ENCODE peak calls at places on chromosomes 11 and 22, in four cellular contexts. L is stromal cell of bone marrow; G is activated CD4-positive, alpha-beta T cell treated with anti-CD3 and anti-CD28 coated beads, Interleukin-2, amount 50 U/mL, for 1 hour; X is stimulated activated CD4-positive, alpha-beta T cell treated with anti-CD3 and anti-CD28 coated beads, Interleukin-15, amount 100 ng/mL, for 1 hour. S is an unnamed sample.

GRCh38 chr11:11125618-11126017 is 227.4 kb downstream of the CSNK2A3 start:
- DNase-seq in L (no peak), G (no peak), X (no peak), S (no peak)

GRCh38 chr11:60214386-60214785 is 28.6 kb downstream of the MS4A4E start:
- DNase-seq in L (no peak), G (no peak), X (no peak), S (no peak)

GRCh38 chr22:50544078-50544745 is 1.5 kb upstream of the KLHDC7B start:
- DNase-seq in L (no peak), G (peak), X (peak), S (no peak)

GRCh38 chr22:23762866-23763578 is at the start of gene C22orf15:
- DNase-seq in L (no peak), G (no peak), X (no peak), S (no peak)

GRCh38 chr22:43925433-43926348 is 2.1 kb downstream of the PNPLA3 start:
- DNase-seq in L (no peak), G (no peak), X (no peak), S (no peak)

GRCh38 chr11:119236490-119236889 is 30.4 kb downstream of the CBL start:
- DNase-seq in L (no peak), G (no peak), X (no peak), S (no peak)

GRCh38 chr11:12434255-12434654 is 56.9 kb downstream of the PARVA start:
- DNase-seq in L (no peak), G (no peak), X (no peak), S (no peak)

GRCh38 chr22:45817705-45818104 is 146.1 kb downstream of the ATXN10 start:
- DNase-seq in L (no peak), G (no peak), X (no peak), S (no peak)

GRCh38 chr11:77842451-77843121 is 21.6 kb downstream of the AAMDC start:
- DNase-seq in L (no peak), G (no peak), X (no peak), S (no peak)

GRCh38 chr22:42299586-42300285 is 29.3 kb upstream of the TCF20 start:
- DNase-seq in L (no peak), G (peak), X (peak), S (no peak)

GRCh38 chr11:34890812-34891211 is 25.4 kb downstream of the APIP start:
- DNase-seq in L (peak), G (no peak), X (no peak), S (peak)

GRCh38 chr11:59560702-59561469 is 49.5 kb downstream of the OR4D9 start:
- DNase-seq in L (peak), G (peak), X (peak), S (peak)

GRCh38 chr11:31643831-31644230 is 134.3 kb downstream of the ELP4 start:
- DNase-seq in L (peak), G (no peak), X (no peak), S (no peak)

GRCh38 chr22:21074092-21074715 is 28.5 kb downstream of the LRRC74B start:
- DNase-seq in L (peak), G (no peak), X (no peak), S (peak)

GRCh38 chr11:27968461-27968860 is 139.5 kb downstream of the KIF18A start:
- DNase-seq in L (no peak), G (no peak), X (no peak), S (no peak)

GRCh38 chr11:126284829-126285228 is 1.9 kb downstream of the TIRAP start:
- DNase-seq in L (peak), G (peak), X (peak), S (peak)

GRCh38 chr11:87753143-87753542 is 422.1 kb downstream of the RAB38 start:
- DNase-seq in L (no peak), G (no peak), X (no peak), S (no peak)

S was measured in HTR-8/SVneo.